ENCODE peak calls at places on chromosomes 4 and X, in nine cellular contexts. B is cardiac fibroblast, J is fibroblast of lung, L is PC-3, D is left ventricle myocardium inferior, E is neural progenitor cell, Z is A673, T is GM12865, Y is foreskin fibroblast. Q is an unnamed sample.

GRCh38 chr4:153205757-153206156 is 1.5 kb downstream of the TRIM2 start:
- DNase-seq in Y (no peak), J (peak), B (no peak), T (no peak), E (peak), D (no peak), L (peak), Z (no peak), Q (no peak)

GRCh38 chrX:39772057-39772832 is 325.5 kb downstream of the BCOR start:
- DNase-seq in B (no peak), E (no peak), T (peak), Y (no peak), J (peak), D (no peak), Z (no peak), L (peak), Q (no peak)

GRCh38 chr4:158094413-158095110 is 78.3 kb downstream of the GASK1B start:
- DNase-seq in Y (peak), J (peak), Z (no peak), L (peak), T (no peak), E (no peak), D (no peak), B (peak), Q (peak)

GRCh38 chrX:154530286-154530685 is 14.3 kb upstream of the FAM3A start:
- DNase-seq in Y (no peak), E (no peak), Z (no peak), L (no peak), T (no peak), J (no peak), D (no peak), B (no peak), Q (no peak)

GRCh38 chr4:158588285-158588684 is 66.6 kb downstream of the RXFP1 start:
- DNase-seq in Z (no peak), L (no peak), T (no peak), J (no peak), Y (no peak), E (no peak), D (no peak), B (no peak), Q (no peak)

GRCh38 chr4:6555519-6555918 is 19.5 kb upstream of the MAN2B2 start:
- DNase-seq in E (no peak), D (no peak), L (no peak), B (no peak), Z (no peak), Y (no peak), J (no peak), T (no peak), Q (no peak)

GRCh38 chr4:74840931-74841330 is 46.6 kb upstream of the BTC start:
- DNase-seq in D (no peak), J (no peak), L (no peak), E (no peak), B (peak), T (no peak), Z (no peak), Y (no peak), Q (peak)

GRCh38 chr4:61445374-61446063 is 245.4 kb downstream of the ADGRL3 start:
- DNase-seq in D (no peak), Y (no peak), Z (no peak), J (no peak), B (no peak), L (no peak), E (no peak), T (no peak), Q (no peak)

GRCh38 chrX:110204986-110205385 is 112.9 kb downstream of the AMMECR1 start:
- DNase-seq in D (no peak), Z (no peak), L (peak), B (peak), E (no peak), J (peak), T (no peak), Y (peak), Q (peak)

GRCh38 chr4:103018391-103019318 is 850 bp downstream of the SLC9B1 start:
- DNase-seq in Y (peak), T (peak), Z (peak), D (no peak), J (no peak), L (no peak), B (peak), E (no peak), Q (no peak)

GRCh38 chr4:185283723-185284122 is 74.3 kb downstream of the SNX25 start:
- DNase-seq in T (no peak), Y (peak), B (peak), Z (no peak), E (no peak), J (peak), D (no peak), L (peak), Q (peak)

GRCh38 chr4:10926025-10926424 is 241.5 kb upstream of the CLNK start:
- DNase-seq in T (no peak), B (no peak), L (no peak), J (peak), Y (peak), Z (no peak), E (peak), D (no peak), Q (no peak)

GRCh38 chrX:2875798-2876399 is 47.2 kb downstream of the GYG2 start:
- DNase-seq in E (peak), B (peak), Y (peak), Z (peak), D (no peak), J (no peak), T (peak), L (peak), Q (peak)
- TF ChIP-seq CTCF in E (peak), B (peak), Y (peak), Z (peak), D (peak), J (peak), T (peak), L (peak), Q (peak)

GRCh38 chrX:13756381-13756780 is 21.8 kb downstream of the OFD1 start:
- DNase-seq in L (no peak), T (no peak), E (no peak), Z (no peak), D (no peak), B (no peak), Y (no peak), J (no peak), Q (no peak)

GRCh38 chrX:13752646-13753045 is 18.1 kb downstream of the OFD1 start:
- DNase-seq in E (no peak), Z (no peak), L (no peak), T (peak), J (no peak), B (no peak), Y (no peak), D (no peak), Q (no peak)

GRCh38 chrX:13752141-13752540 is 17.6 kb downstream of the OFD1 start:
- DNase-seq in L (peak), E (no peak), D (no peak), Y (no peak), T (no peak), J (no peak), Z (no peak), B (no peak), Q (no peak)

GRCh38 chrX:13754765-13755164 is 20.2 kb downstream of the OFD1 start:
- DNase-seq in E (no peak), Z (no peak), T (no peak), B (no peak), Y (no peak), L (no peak), D (no peak), J (no peak), Q (no peak)

GRCh38 chrX:13755254-13755653 is 20.7 kb downstream of the OFD1 start:
- DNase-seq in J (no peak), T (peak), E (no peak), Z (no peak), L (no peak), D (no peak), Y (no peak), B (no peak), Q (no peak)
- H3K4me3 ChIP-seq in J (no peak), T (no peak), E (no peak), Z (no peak), L (no peak), D (no peak), Y (no peak), B (no peak), Q (no peak)

GRCh38 chr4:52106142-52106541 is 55.0 kb downstream of the SPATA18 start:
- DNase-seq in T (no peak), J (no peak), L (no peak), Y (peak), Z (peak), B (no peak), E (no peak), D (no peak), Q (no peak)

GRCh38 chr4:52100062-52100461 is 49.0 kb downstream of the SPATA18 start:
- DNase-seq in Y (peak), L (peak), E (no peak), Z (no peak), J (peak), T (no peak), D (no peak), B (peak), Q (peak)

GRCh38 chr4:52102587-52102986 is 51.5 kb downstream of the SPATA18 start:
- DNase-seq in T (no peak), L (peak), E (no peak), J (peak), B (no peak), Y (peak), D (no peak), Z (no peak), Q (peak)

GRCh38 chr4:52105276-52105675 is 54.2 kb downstream of the SPATA18 start:
- DNase-seq in T (no peak), D (no peak), E (no peak), Z (no peak), L (peak), Y (no peak), J (no peak), B (no peak), Q (no peak)

GRCh38 chr4:52103314-52103713 is 52.2 kb downstream of the SPATA18 start:
- DNase-seq in T (no peak), D (no peak), B (peak), Z (peak), J (no peak), Y (peak), E (peak), L (peak), Q (peak)
- TF ChIP-seq CTCF in T (no peak), D (peak), B (peak), Z (peak), J (peak), Y (peak), E (peak), L (peak), Q (peak)

GRCh38 chrX:1658083-1658463 is 43.2 kb downstream of the ASMT start:
- DNase-seq in T (peak), E (peak), Y (no peak), B (no peak), D (no peak), J (no peak), Z (no peak), L (no peak), Q (no peak)

GRCh38 chrX:1657367-1658082 is 42.7 kb downstream of the ASMT start:
- DNase-seq in J (peak), L (peak), Y (peak), Z (peak), E (peak), D (no peak), B (peak), T (peak), Q (peak)

GRCh38 chrX:1661922-1662221 is 47.0 kb downstream of the ASMT start:
- DNase-seq in Y (no peak), Z (no peak), D (no peak), T (no peak), L (no peak), B (no peak), J (no peak), E (no peak), Q (no peak)

GRCh38 chrX:1659664-1660461 is 45.0 kb downstream of the ASMT start:
- DNase-seq in T (no peak), B (no peak), L (no peak), Z (no peak), Y (no peak), J (no peak), D (no peak), E (no peak), Q (no peak)

GRCh38 chrX:1661048-1661921 is 46.4 kb downstream of the ASMT start:
- DNase-seq in L (no peak), E (peak), D (peak), Y (no peak), Z (peak), J (no peak), T (peak), B (no peak), Q (no peak)
- H3K4me3 ChIP-seq in L (no peak), E (no peak), D (no peak), Y (no peak), Z (no peak), J (no peak), T (peak), B (no peak), Q (no peak)

GRCh38 chr4:2402053-2402452 is 16.4 kb downstream of the ZFYVE28 start:
- DNase-seq in B (peak), T (no peak), J (peak), D (peak), L (peak), Z (peak), E (peak), Y (peak), Q (peak)
- TF ChIP-seq CTCF in B (no peak), T (no peak), J (no peak), D (peak), L (no peak), Z (no peak), E (no peak), Y (no peak), Q (no peak)

GRCh38 chr4:53592128-53592527 is 842 bp upstream of the LNX1 start:
- DNase-seq in D (no peak), B (peak), J (peak), L (no peak), E (no peak), Z (peak), Y (no peak), T (no peak), Q (peak)
- H3K4me3 ChIP-seq in D (no peak), B (no peak), J (no peak), L (peak), E (peak), Z (no peak), Y (no peak), T (no peak), Q (no peak)

GRCh38 chr4:117700111-117700892 is 334.0 kb upstream of the NDST3 start:
- DNase-seq in E (no peak), D (no peak), B (no peak), L (peak), T (peak), Y (no peak), Z (peak), J (no peak), Q (no peak)
- TF ChIP-seq CTCF in E (peak), D (no peak), B (no peak), L (peak), T (peak), Y (no peak), Z (peak), J (no peak), Q (no peak)

GRCh38 chrX:149511081-149511480 is 6.0 kb upstream of the IDS start:
- DNase-seq in D (no peak), Y (peak), L (peak), E (no peak), T (no peak), J (peak), B (no peak), Z (no peak), Q (no peak)
- H3K4me3 ChIP-seq in D (no peak), Y (no peak), L (no peak), E (no peak), T (no peak), J (no peak), B (no peak), Z (no peak), Q (no peak)

Q was measured in fibroblast of pulmonary artery.